ENCODE peak calls at places on chromosomes 2 and 18, in eight cellular contexts. Y is HCT116, Z is K562, V is HL-60, D is GM12878, T is Panc1, Q is HepG2, W is SK-N-SH. B is an unnamed sample.

GRCh38 chr2:145007673-145008263 is 487.8 kb upstream of the ZEB2 start:
- DNase-seq in Q (no peak), D (no peak), Y (no peak), W (no peak), Z (no peak), T (no peak), V (no peak), B (no peak)

GRCh38 chr2:152627010-152627957 is 90.0 kb downstream of the PRPF40A start:
- DNase-seq in Z (peak; percentile 30), T (no peak), Y (peak; percentile 18), V (peak; percentile 8), D (no peak), W (peak; percentile 48), Q (no peak), B (peak; percentile 19)

GRCh38 chr18:32049393-32050161 is 31.0 kb downstream of the RNF125 start:
- DNase-seq in W (no peak), Y (no peak), T (no peak), V (peak; percentile 96), Q (no peak), Z (no peak), D (no peak), B (no peak)

GRCh38 chr18:28834889-28835288 is 658.0 kb upstream of the CDH2 start:
- DNase-seq in T (peak; percentile 43), W (no peak), D (no peak), Y (no peak), V (no peak), Z (no peak), Q (no peak), B (no peak)

GRCh38 chr2:26346454-26347053 is at the start of gene ADGRF3:
- DNase-seq in Y (no peak), W (peak; percentile 70), T (no peak), V (peak; percentile 84), Z (no peak), D (peak; percentile 19), Q (peak; percentile 63), B (peak; percentile 59)

GRCh38 chr2:137000790-137001189 is 235.4 kb downstream of the THSD7B start:
- DNase-seq in D (no peak), Y (no peak), W (no peak), Z (no peak), Q (no peak), V (no peak), T (no peak), B (no peak)

GRCh38 chr2:134140251-134140661 is 113.6 kb upstream of the MGAT5 start:
- DNase-seq in W (no peak), V (no peak), Z (no peak), Q (no peak), D (no peak), T (no peak), Y (no peak), B (no peak)

GRCh38 chr2:196544906-196545433 is 94.5 kb upstream of the CCDC150 start:
- DNase-seq in W (no peak), D (no peak), T (no peak), Y (no peak), Q (no peak), Z (no peak), V (no peak), B (no peak)

GRCh38 chr2:206105541-206105940 is 19.6 kb upstream of the INO80D start:
- DNase-seq in D (no peak), V (no peak), Z (no peak), T (no peak), Y (no peak), W (no peak), Q (no peak), B (no peak)

GRCh38 chr2:159083601-159084000 is 115.2 kb downstream of the TANC1 start:
- DNase-seq in T (no peak), V (no peak), Q (peak; percentile 18), D (no peak), Y (no peak), Z (no peak), W (no peak), B (no peak)

GRCh38 chr2:154697422-154698237 is 865 bp upstream of the KCNJ3 start:
- DNase-seq in Q (no peak), V (no peak), Z (no peak), T (no peak), Y (no peak), W (peak; percentile 65), D (no peak), B (peak; percentile 60)

GRCh38 chr2:239146741-239147181 is 254.1 kb downstream of the HDAC4 start:
- DNase-seq in D (no peak), W (no peak), Z (no peak), T (no peak), Y (no peak), Q (no peak), V (no peak), B (no peak)

GRCh38 chr2:197307933-197308521 is 2.6 kb downstream of the ANKRD44 start:
- DNase-seq in Z (no peak), T (no peak), V (no peak), Q (no peak), D (no peak), Y (no peak), W (no peak), B (no peak)

GRCh38 chr2:231016576-231017249 is 20.6 kb upstream of the C2orf72 start:
- DNase-seq in T (no peak), D (no peak), Q (no peak), Y (no peak), W (no peak), Z (no peak), V (no peak), B (no peak)

GRCh38 chr18:79882522-79883241 is 68.8 kb downstream of the SLC66A2 start:
- DNase-seq in Q (no peak), T (no peak), W (peak; percentile 29), D (no peak), Z (no peak), Y (no peak), V (no peak), B (no peak)

GRCh38 chr2:20186078-20186854 is 38.7 kb downstream of the SDC1 start:
- DNase-seq in Q (peak; percentile 94), T (no peak), Y (no peak), V (peak; percentile 91), Z (peak; percentile 70), D (no peak), W (no peak), B (no peak)

GRCh38 chr2:71552356-71552755 is 99.0 kb downstream of the DYSF start:
- DNase-seq in Z (no peak), W (no peak), D (no peak), V (no peak), T (no peak), Y (no peak), Q (no peak), B (no peak)

GRCh38 chr18:11320981-11321380 is 171.6 kb upstream of the PIEZO2 start:
- DNase-seq in Q (no peak), V (no peak), T (no peak), W (no peak), Y (no peak), Z (no peak), D (no peak), B (no peak)

GRCh38 chr2:44918095-44918775 is 23.3 kb upstream of the SIX3 start:
- DNase-seq in V (no peak), Y (no peak), T (no peak), W (no peak), D (peak; percentile 15), Q (no peak), Z (no peak), B (no peak)
- H3K27me3 ChIP-seq in V (peaks cover 5% of the 10 kb centered on the region), Y (no peaks in the 10 kb centered on the region), T (no peaks in the 10 kb centered on the region), W (no peaks in the 10 kb centered on the region), D (no peaks in the 10 kb centered on the region), Q (no peaks in the 10 kb centered on the region), Z (no peaks in the 10 kb centered on the region), B (peaks cover 9% of the 10 kb centered on the region)

GRCh38 chr18:35283923-35284794 is 5.9 kb downstream of the ZSCAN30 start:
- DNase-seq in W (no peak), Y (no peak), T (no peak), V (no peak), Q (no peak), Z (no peak), D (no peak), B (peak; percentile 32)

GRCh38 chr18:35278085-35278484 is 11.9 kb downstream of the ZSCAN30 start:
- DNase-seq in Q (no peak), T (no peak), W (no peak), V (no peak), Z (no peak), D (no peak), Y (no peak), B (no peak)

GRCh38 chr18:35278969-35279368 is 11.1 kb downstream of the ZSCAN30 start:
- DNase-seq in D (no peak), Y (no peak), Q (no peak), W (no peak), T (no peak), V (no peak), Z (no peak), B (no peak)

GRCh38 chr18:35284846-35285245 is 5.2 kb downstream of the ZSCAN30 start:
- DNase-seq in Y (no peak), V (no peak), T (no peak), Q (no peak), W (no peak), D (no peak), Z (no peak), B (no peak)

GRCh38 chr18:35282353-35282752 is 7.7 kb downstream of the ZSCAN30 start:
- DNase-seq in W (no peak), Y (no peak), D (no peak), V (no peak), T (peak; percentile 25), Q (peak; percentile 8), Z (no peak), B (no peak)
- TF ChIP-seq REST in W (no peak), Y (no peak), D (no peak), V (no peak), T (no peak), Q (no peak), Z (no peak), B (no peak)

DNA sequence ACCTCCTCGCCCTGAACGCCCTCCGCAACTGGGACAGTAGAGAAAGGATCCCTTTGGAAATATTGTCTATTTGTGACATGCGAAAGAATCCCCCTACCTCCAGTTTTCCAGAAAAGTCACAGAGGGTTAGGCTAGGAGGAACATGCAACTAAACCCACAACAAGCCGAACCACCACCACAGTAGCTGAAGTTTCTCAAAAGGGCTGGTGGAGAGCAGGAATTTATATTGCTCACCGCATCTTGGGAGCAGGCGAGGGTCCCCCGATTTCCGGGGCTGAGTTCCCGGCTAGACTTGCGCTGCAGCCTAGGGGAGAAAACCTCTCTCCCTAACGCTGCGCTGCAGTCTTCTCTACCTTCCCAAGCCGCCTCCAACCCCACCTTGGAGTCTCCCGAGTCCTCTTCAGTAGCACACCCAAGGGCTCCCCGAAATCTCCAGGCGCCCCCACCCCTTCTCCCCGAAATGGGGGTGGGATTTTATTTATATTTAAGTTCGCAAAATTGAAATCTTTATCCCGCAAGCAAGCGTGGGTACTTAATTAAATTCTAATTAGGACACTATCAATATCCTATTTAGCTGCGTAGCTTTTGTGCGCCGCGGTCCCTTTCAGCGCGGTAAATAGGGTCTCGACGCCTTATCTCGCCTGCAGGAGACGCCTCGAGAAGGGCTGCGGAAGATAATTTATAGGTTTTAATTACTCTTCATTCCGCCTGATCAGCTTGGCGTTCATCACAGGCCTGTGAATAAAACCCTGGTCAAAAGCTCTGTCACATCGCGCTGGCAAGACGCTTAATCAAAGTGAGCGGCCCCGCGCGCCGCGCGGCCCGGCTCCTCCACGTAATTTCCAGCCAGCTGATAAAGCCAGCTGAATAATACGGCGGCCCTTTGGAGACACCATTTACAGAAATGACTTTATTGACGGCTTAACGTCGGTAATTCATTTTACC is 2.0 kb upstream of the EN1 start:
- DNase-seq in W (no peak), Y (no peak), V (no peak), D (no peak), Z (no peak), T (no peak), Q (no peak), B (peak; percentile 49)
- H3K27me3 ChIP-seq in W (peaks cover 93% of the 10 kb centered on the region), Y (no peaks in the 10 kb centered on the region), V (peaks cover 89% of the 10 kb centered on the region), D (peaks cover 12% of the 10 kb centered on the region), Z (peaks cover 15% of the 10 kb centered on the region), T (peaks cover 18% of the 10 kb centered on the region), Q (peaks cover 15% of the 10 kb centered on the region), B (peaks cover 100% of the 10 kb centered on the region)

GRCh38 chr18:49047540-49047939 is 96.8 kb upstream of the SMAD7 start:
- DNase-seq in V (no peak), Q (no peak), T (no peak), Z (no peak), D (no peak), Y (no peak), W (no peak), B (peak; percentile 57)
- TF ChIP-seq REST in V (no peak), Q (no peak), T (no peak), Z (no peak), D (no peak), Y (no peak), W (no peak), B (no peak)